ENCODE peak calls at places on chromosomes 4 and X, in ten cellular contexts. One of them, this sample, is unnamed.
A peak's percentile ranks its signal among the peaks of the same experiment; 100 is the strongest.

GRCh38 chr4:109915385-109916002 is 2.8 kb downstream of the EGF start:
- DNase-seq in neural crest cell: no peak
- DNase-seq in glutamatergic neuron: no peak
- DNase-seq in AG10803: no peak
- DNase-seq in lower leg skin: no peak
- DNase-seq in DND-41: no peak
- DNase-seq in activated naive CD8-positive, alpha-beta T cell treated with anti-CD3 and anti-CD28 coated beads, Interleukin-2, amount 10 ng/mL, durations not matched to agents 7 days and 5 days: no peak
- DNase-seq in Jurkat, Clone E6-1: no peak
- DNase-seq in endodermal cell: no peak
- DNase-seq in CD4-positive, alpha-beta T cell: no peak
- DNase-seq in this sample: no peak

GRCh38 chrX:16143968-16144367 is 20.6 kb downstream of the GRPR start:
- DNase-seq in DND-41: no peak
- DNase-seq in activated naive CD8-positive, alpha-beta T cell treated with anti-CD3 and anti-CD28 coated beads, Interleukin-2, amount 10 ng/mL, durations not matched to agents 7 days and 5 days: no peak
- DNase-seq in glutamatergic neuron: no peak
- DNase-seq in CD4-positive, alpha-beta T cell: no peak
- DNase-seq in lower leg skin: no peak
- DNase-seq in endodermal cell: no peak
- DNase-seq in AG10803: no peak
- DNase-seq in Jurkat, Clone E6-1: no peak
- DNase-seq in neural crest cell: no peak
- DNase-seq in this sample: no peak

GRCh38 chrX:134315893-134316292 is 78.9 kb downstream of the CCDC160 start:
- DNase-seq in lower leg skin: no peak
- DNase-seq in CD4-positive, alpha-beta T cell: no peak
- DNase-seq in activated naive CD8-positive, alpha-beta T cell treated with anti-CD3 and anti-CD28 coated beads, Interleukin-2, amount 10 ng/mL, durations not matched to agents 7 days and 5 days: no peak
- DNase-seq in Jurkat, Clone E6-1: no peak
- DNase-seq in neural crest cell: no peak
- DNase-seq in DND-41: no peak
- DNase-seq in AG10803: no peak
- DNase-seq in endodermal cell: no peak
- DNase-seq in glutamatergic neuron: no peak
- DNase-seq in this sample: no peak

GRCh38 chr4:153409412-153409811 is 56.7 kb upstream of the TMEM131L start:
- DNase-seq in lower leg skin: no peak
- DNase-seq in glutamatergic neuron: no peak
- DNase-seq in DND-41: no peak
- DNase-seq in Jurkat, Clone E6-1: no peak
- DNase-seq in activated naive CD8-positive, alpha-beta T cell treated with anti-CD3 and anti-CD28 coated beads, Interleukin-2, amount 10 ng/mL, durations not matched to agents 7 days and 5 days: no peak
- DNase-seq in AG10803: peak; percentile 65
- DNase-seq in neural crest cell: no peak
- DNase-seq in endodermal cell: no peak
- DNase-seq in CD4-positive, alpha-beta T cell: no peak
- DNase-seq in this sample: no peak

GRCh38 chr4:40438384-40439026 is 103.4 kb downstream of the CHRNA9 start:
- DNase-seq in AG10803: no peak
- DNase-seq in Jurkat, Clone E6-1: no peak
- DNase-seq in CD4-positive, alpha-beta T cell: no peak
- DNase-seq in endodermal cell: peak; percentile 35
- DNase-seq in activated naive CD8-positive, alpha-beta T cell treated with anti-CD3 and anti-CD28 coated beads, Interleukin-2, amount 10 ng/mL, durations not matched to agents 7 days and 5 days: no peak
- DNase-seq in neural crest cell: no peak
- DNase-seq in glutamatergic neuron: no peak
- DNase-seq in DND-41: no peak
- DNase-seq in lower leg skin: no peak
- DNase-seq in this sample: no peak

GRCh38 chr4:154593868-154594267 is 3.3 kb upstream of the FGA start:
- DNase-seq in AG10803: no peak
- DNase-seq in DND-41: no peak
- DNase-seq in glutamatergic neuron: no peak
- DNase-seq in activated naive CD8-positive, alpha-beta T cell treated with anti-CD3 and anti-CD28 coated beads, Interleukin-2, amount 10 ng/mL, durations not matched to agents 7 days and 5 days: no peak
- DNase-seq in Jurkat, Clone E6-1: no peak
- DNase-seq in CD4-positive, alpha-beta T cell: no peak
- DNase-seq in neural crest cell: no peak
- DNase-seq in lower leg skin: no peak
- DNase-seq in endodermal cell: no peak
- DNase-seq in this sample: no peak

GRCh38 chr4:112284662-112285411 is 867 bp downstream of the TIFA start:
- DNase-seq in neural crest cell: no peak
- DNase-seq in AG10803: peak; percentile 41
- DNase-seq in endodermal cell: no peak
- DNase-seq in DND-41: peak; percentile 25
- DNase-seq in Jurkat, Clone E6-1: no peak
- DNase-seq in lower leg skin: no peak
- DNase-seq in CD4-positive, alpha-beta T cell: no peak
- DNase-seq in activated naive CD8-positive, alpha-beta T cell treated with anti-CD3 and anti-CD28 coated beads, Interleukin-2, amount 10 ng/mL, durations not matched to agents 7 days and 5 days: no peak
- DNase-seq in glutamatergic neuron: no peak
- DNase-seq in this sample: no peak

GRCh38 chr4:32025840-32026459 is 1305.8 kb downstream of the PCDH7 start:
- DNase-seq in glutamatergic neuron: no peak
- DNase-seq in activated naive CD8-positive, alpha-beta T cell treated with anti-CD3 and anti-CD28 coated beads, Interleukin-2, amount 10 ng/mL, durations not matched to agents 7 days and 5 days: no peak
- DNase-seq in DND-41: no peak
- DNase-seq in endodermal cell: peak; percentile 57
- DNase-seq in AG10803: peak; percentile 46
- DNase-seq in lower leg skin: no peak
- DNase-seq in Jurkat, Clone E6-1: no peak
- DNase-seq in CD4-positive, alpha-beta T cell: no peak
- DNase-seq in neural crest cell: no peak
- DNase-seq in this sample: no peak

GRCh38 chr4:90695411-90695810 is 568.2 kb downstream of the CCSER1 start:
- DNase-seq in endodermal cell: no peak
- DNase-seq in DND-41: no peak
- DNase-seq in Jurkat, Clone E6-1: no peak
- DNase-seq in neural crest cell: no peak
- DNase-seq in CD4-positive, alpha-beta T cell: no peak
- DNase-seq in AG10803: no peak
- DNase-seq in glutamatergic neuron: no peak
- DNase-seq in lower leg skin: no peak
- DNase-seq in activated naive CD8-positive, alpha-beta T cell treated with anti-CD3 and anti-CD28 coated beads, Interleukin-2, amount 10 ng/mL, durations not matched to agents 7 days and 5 days: no peak
- DNase-seq in this sample: no peak

GRCh38 chrX:141467442-141467841 is 117.1 kb downstream of the SPANXA1 start:
- DNase-seq in glutamatergic neuron: no peak
- DNase-seq in neural crest cell: no peak
- DNase-seq in CD4-positive, alpha-beta T cell: no peak
- DNase-seq in activated naive CD8-positive, alpha-beta T cell treated with anti-CD3 and anti-CD28 coated beads, Interleukin-2, amount 10 ng/mL, durations not matched to agents 7 days and 5 days: no peak
- DNase-seq in endodermal cell: peak; percentile 38
- DNase-seq in Jurkat, Clone E6-1: no peak
- DNase-seq in AG10803: no peak
- DNase-seq in lower leg skin: no peak
- DNase-seq in DND-41: no peak
- DNase-seq in this sample: no peak

GRCh38 chr4:177119021-177119461 is 190.6 kb upstream of the NEIL3 start:
- DNase-seq in Jurkat, Clone E6-1: no peak
- DNase-seq in lower leg skin: no peak
- DNase-seq in DND-41: no peak
- DNase-seq in endodermal cell: no peak
- DNase-seq in neural crest cell: no peak
- DNase-seq in glutamatergic neuron: no peak
- DNase-seq in AG10803: peak; percentile 82
- DNase-seq in activated naive CD8-positive, alpha-beta T cell treated with anti-CD3 and anti-CD28 coated beads, Interleukin-2, amount 10 ng/mL, durations not matched to agents 7 days and 5 days: no peak
- DNase-seq in CD4-positive, alpha-beta T cell: no peak
- DNase-seq in this sample: no peak

GRCh38 chr4:6492027-6492590 is 19.7 kb upstream of the PPP2R2C start:
- DNase-seq in DND-41: no peak
- DNase-seq in AG10803: no peak
- DNase-seq in glutamatergic neuron: no peak
- DNase-seq in lower leg skin: peak; percentile 70
- DNase-seq in endodermal cell: no peak
- DNase-seq in neural crest cell: no peak
- DNase-seq in CD4-positive, alpha-beta T cell: no peak
- DNase-seq in Jurkat, Clone E6-1: no peak
- DNase-seq in activated naive CD8-positive, alpha-beta T cell treated with anti-CD3 and anti-CD28 coated beads, Interleukin-2, amount 10 ng/mL, durations not matched to agents 7 days and 5 days: no peak
- DNase-seq in this sample: no peak

GRCh38 chrX:155954793-155955192 is 42.7 kb upstream of the IL9R start:
- DNase-seq in activated naive CD8-positive, alpha-beta T cell treated with anti-CD3 and anti-CD28 coated beads, Interleukin-2, amount 10 ng/mL, durations not matched to agents 7 days and 5 days: no peak
- DNase-seq in CD4-positive, alpha-beta T cell: no peak
- DNase-seq in lower leg skin: no peak
- DNase-seq in Jurkat, Clone E6-1: no peak
- DNase-seq in glutamatergic neuron: no peak
- DNase-seq in DND-41: no peak
- DNase-seq in neural crest cell: no peak
- DNase-seq in endodermal cell: no peak
- DNase-seq in AG10803: no peak
- DNase-seq in this sample: no peak

GRCh38 chr4:94416335-94416734 is 35.4 kb upstream of the PDLIM5 start:
- DNase-seq in activated naive CD8-positive, alpha-beta T cell treated with anti-CD3 and anti-CD28 coated beads, Interleukin-2, amount 10 ng/mL, durations not matched to agents 7 days and 5 days: no peak
- DNase-seq in neural crest cell: no peak
- DNase-seq in Jurkat, Clone E6-1: no peak
- DNase-seq in endodermal cell: no peak
- DNase-seq in CD4-positive, alpha-beta T cell: no peak
- DNase-seq in AG10803: no peak
- DNase-seq in DND-41: no peak
- DNase-seq in glutamatergic neuron: no peak
- DNase-seq in lower leg skin: no peak
- DNase-seq in this sample: no peak

GRCh38 chr4:1344696-1345095 is 2.3 kb upstream of the UVSSA start:
- DNase-seq in Jurkat, Clone E6-1: no peak
- DNase-seq in glutamatergic neuron: no peak
- DNase-seq in DND-41: no peak
- DNase-seq in activated naive CD8-positive, alpha-beta T cell treated with anti-CD3 and anti-CD28 coated beads, Interleukin-2, amount 10 ng/mL, durations not matched to agents 7 days and 5 days: no peak
- DNase-seq in AG10803: no peak
- DNase-seq in endodermal cell: no peak
- DNase-seq in neural crest cell: no peak
- DNase-seq in CD4-positive, alpha-beta T cell: no peak
- DNase-seq in lower leg skin: no peak
- DNase-seq in this sample: no peak

GRCh38 chrX:38803609-38804480 is 2.6 kb downstream of the MID1IP1 start:
- DNase-seq in AG10803: peak; percentile 61
- DNase-seq in DND-41: peak; percentile 83
- DNase-seq in Jurkat, Clone E6-1: peak; percentile 57
- DNase-seq in lower leg skin: peak; percentile 94
- DNase-seq in CD4-positive, alpha-beta T cell: peak; percentile 48
- DNase-seq in endodermal cell: peak; percentile 96
- DNase-seq in neural crest cell: peak; percentile 63
- DNase-seq in glutamatergic neuron: peak; percentile 83
- DNase-seq in activated naive CD8-positive, alpha-beta T cell treated with anti-CD3 and anti-CD28 coated beads, Interleukin-2, amount 10 ng/mL, durations not matched to agents 7 days and 5 days: peak; percentile 83
- DNase-seq in this sample: peak; percentile 51

This sample was measured in GM12892.